ENCODE peak calls at places on chromosomes 11 and 22, in seven cellular contexts. C is PC-3, V is Peyer's patch, T is heart left ventricle, M is IMR-90, J is kidney, S is glutamatergic neuron. I is an unnamed sample.

GRCh38 chr11:5390210-5390609 is 6.6 kb downstream of the OR51M1 start:
- DNase-seq in C (no peak), V (no peak), T (no peak), M (no peak), J (no peak), S (no peak), I (no peak)

GRCh38 chr22:20267441-20268288 is 453 bp downstream of the RTN4R start:
- DNase-seq in C (peak), V (no peak), T (no peak), M (no peak), J (no peak), S (peak), I (no peak)

GRCh38 chr11:100687032-100687629 is at the start of gene ARHGAP42:
- DNase-seq in C (peak), V (peak), T (peak), M (peak), J (peak), S (peak), I (peak)

GRCh38 chr11:109423114-109423859 is 1.3 kb downstream of the C11orf87 start:
- DNase-seq in C (no peak), V (no peak), T (no peak), M (no peak), J (peak), S (peak), I (peak)

GRCh38 chr11:12673601-12673923 is 659 bp upstream of the TEAD1 start:
- DNase-seq in C (no peak), V (no peak), T (no peak), M (no peak), J (no peak), S (no peak), I (no peak)

GRCh38 chr11:131661137-131661536 is 290.7 kb downstream of the NTM start:
- DNase-seq in C (no peak), V (no peak), T (no peak), M (peak), J (no peak), S (no peak), I (no peak)

GRCh38 chr11:116465056-116465455 is 307.7 kb downstream of the BUD13 start:
- DNase-seq in C (no peak), V (no peak), T (no peak), M (no peak), J (no peak), S (no peak), I (no peak)

GRCh38 chr22:42905702-42906183 is 48.7 kb upstream of the ARFGAP3 start:
- DNase-seq in C (no peak), V (no peak), T (peak), M (no peak), J (peak), S (no peak), I (no peak)

GRCh38 chr11:94112182-94112960 is 16.3 kb upstream of the PANX1 start:
- DNase-seq in C (no peak), V (no peak), T (no peak), M (no peak), J (no peak), S (no peak), I (no peak)

GRCh38 chr11:120244476-120244875 is 4.5 kb downstream of the POU2F3 start:
- DNase-seq in C (peak), V (no peak), T (no peak), M (peak), J (no peak), S (no peak), I (no peak)

GRCh38 chr11:81496566-81496965 is 1237.1 kb downstream of the FAM181B start:
- DNase-seq in C (no peak), V (no peak), T (no peak), M (no peak), J (no peak), S (no peak), I (no peak)

GRCh38 chr11:43736502-43737193 is 56.1 kb downstream of the HSD17B12 start:
- DNase-seq in C (peak), V (no peak), T (no peak), M (peak), J (no peak), S (no peak), I (no peak)

GRCh38 chr11:31817621-31818493 is 6.7 kb upstream of the PAX6 start:
- DNase-seq in C (no peak), V (no peak), T (no peak), M (no peak), J (peak), S (peak), I (peak)

GRCh38 chr11:20178976-20179375 is 18.7 kb upstream of the DBX1 start:
- DNase-seq in C (no peak), V (no peak), T (no peak), M (no peak), J (no peak), S (no peak), I (no peak)

GRCh38 chr11:3088806-3089205 is 31.6 kb upstream of the CARS1 start:
- DNase-seq in C (no peak), V (no peak), T (no peak), M (no peak), J (peak), S (no peak), I (no peak)

GRCh38 chr22:48459259-48459658 is 1368.4 kb downstream of the BRD1 start:
- DNase-seq in C (no peak), V (no peak), T (no peak), M (no peak), J (no peak), S (no peak), I (no peak)

DNA sequence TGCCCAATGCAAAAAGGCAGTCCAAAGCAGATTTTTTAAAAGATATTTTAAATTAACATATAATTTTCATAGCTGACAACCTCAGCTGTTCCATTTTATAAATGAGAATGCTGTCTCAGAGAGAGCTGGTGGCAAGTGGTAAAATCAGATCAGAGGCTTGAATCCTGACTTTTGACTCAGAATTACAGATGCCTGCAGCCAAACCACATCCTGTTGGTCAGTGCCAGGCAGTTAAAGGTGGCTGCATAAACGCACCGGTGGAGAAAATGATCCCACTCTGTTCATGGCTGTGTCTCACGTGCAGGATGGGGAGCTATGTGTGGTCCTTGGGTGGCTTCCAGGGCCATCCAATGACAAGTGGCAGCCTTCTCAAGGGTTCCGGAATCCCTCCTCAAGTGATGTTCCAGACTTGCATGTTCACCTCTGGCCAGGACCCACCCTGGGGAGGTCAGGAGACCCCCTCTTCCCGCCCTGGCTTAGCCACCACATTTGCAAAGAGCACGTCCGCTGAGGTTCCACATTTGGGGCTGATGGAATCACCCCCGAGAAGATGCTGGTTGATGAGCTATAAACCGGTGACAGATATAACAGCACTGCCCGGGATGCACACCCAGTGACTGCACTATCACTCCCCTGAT is 155.5 kb downstream of the SHANK2 start:
- DNase-seq in C (peak), V (no peak), T (no peak), M (peak), J (peak), S (no peak), I (no peak)
- TF ChIP-seq CTCF in C (no peak), V (no peak), T (no peak), M (no peak), J (no peak), S (no peak), I (no peak)

DNA sequence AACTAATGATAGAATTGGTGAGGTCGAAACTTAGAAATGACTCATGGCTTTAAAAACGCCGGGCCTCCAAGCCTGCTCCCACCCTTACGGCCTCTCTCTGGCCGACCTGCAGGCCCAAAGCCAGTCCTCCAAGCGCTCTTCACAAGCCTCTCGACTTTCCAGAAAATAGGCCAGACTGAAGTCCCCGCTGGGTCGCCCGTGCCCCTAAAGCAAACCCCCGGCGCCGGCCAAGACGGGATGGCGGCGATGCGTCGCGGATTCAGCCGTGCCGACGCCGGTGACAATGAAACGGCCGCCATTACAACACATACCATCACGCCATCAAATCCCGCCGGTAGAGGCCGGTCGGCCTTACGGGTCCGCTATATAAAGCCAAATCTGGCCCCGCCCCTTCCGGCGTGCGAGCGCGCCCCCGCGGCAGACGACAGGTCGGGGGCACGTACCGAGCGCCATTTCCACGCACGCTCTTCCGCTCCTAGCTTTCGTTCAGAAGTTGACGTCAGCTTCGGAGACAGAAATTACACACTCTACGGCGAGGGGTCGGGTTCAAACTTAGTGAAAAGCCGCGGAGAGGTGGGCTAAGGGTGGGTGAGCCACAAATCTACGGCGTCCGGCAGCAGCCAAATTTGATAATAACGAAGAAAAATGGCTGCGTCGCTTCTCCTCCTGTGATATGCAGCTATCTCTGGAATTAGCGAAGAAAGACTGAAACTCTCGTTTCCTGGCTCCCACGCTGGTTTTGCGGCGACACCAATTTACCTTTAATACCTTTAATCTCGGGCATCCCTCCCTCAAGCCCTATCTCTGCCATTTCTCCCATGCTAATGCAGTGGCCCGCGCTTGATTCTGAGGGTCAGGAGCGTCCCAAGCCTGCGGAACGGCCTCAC is at the start of gene RPL3:
- DNase-seq in C (peak), V (peak), T (peak), M (peak), J (peak), S (peak), I (peak)
- TF ChIP-seq CTCF in C (no peak), V (peak), T (peak), M (no peak), J (peak), S (peak), I (peak)

GRCh38 chr11:60915250-60915914 is 1.4 kb downstream of the TMEM109 start:
- DNase-seq in C (peak), V (peak), T (peak), M (peak), J (peak), S (peak), I (no peak)
- TF ChIP-seq CTCF in C (peak), V (peak), T (peak), M (peak), J (peak), S (no peak), I (peak)

GRCh38 chr22:37806409-37807338 is 1.1 kb upstream of the GCAT start:
- DNase-seq in C (peak), V (peak), T (no peak), M (peak), J (no peak), S (no peak), I (no peak)
- TF ChIP-seq CTCF in C (no peak), V (no peak), T (no peak), M (no peak), J (no peak), S (no peak), I (no peak)

GRCh38 chr11:1737080-1737757 is 13.2 kb downstream of the IFITM10 start:
- DNase-seq in C (no peak), V (peak), T (no peak), M (no peak), J (no peak), S (no peak), I (no peak)

GRCh38 chr11:1738380-1738779 is 12.0 kb downstream of the IFITM10 start:
- DNase-seq in C (no peak), V (peak), T (no peak), M (no peak), J (no peak), S (no peak), I (no peak)

GRCh38 chr11:1741741-1742140 is 8.7 kb downstream of the IFITM10 start:
- DNase-seq in C (no peak), V (peak), T (no peak), M (no peak), J (no peak), S (no peak), I (no peak)

GRCh38 chr11:1740786-1741530 is 9.4 kb downstream of the IFITM10 start:
- DNase-seq in C (no peak), V (peak), T (no peak), M (no peak), J (no peak), S (no peak), I (no peak)

GRCh38 chr11:1739576-1739975 is 10.8 kb downstream of the IFITM10 start:
- DNase-seq in C (no peak), V (peak), T (no peak), M (no peak), J (no peak), S (no peak), I (no peak)
- TF ChIP-seq CTCF in C (no peak), V (no peak), T (no peak), M (no peak), J (no peak), S (no peak), I (no peak)

GRCh38 chr11:111359223-111360149 is 19.6 kb downstream of the POU2AF1 start:
- DNase-seq in C (no peak), V (no peak), T (no peak), M (no peak), J (no peak), S (no peak), I (no peak)
- TF ChIP-seq CTCF in C (peak), V (no peak), T (no peak), M (peak), J (no peak), S (no peak), I (no peak)

DNA sequence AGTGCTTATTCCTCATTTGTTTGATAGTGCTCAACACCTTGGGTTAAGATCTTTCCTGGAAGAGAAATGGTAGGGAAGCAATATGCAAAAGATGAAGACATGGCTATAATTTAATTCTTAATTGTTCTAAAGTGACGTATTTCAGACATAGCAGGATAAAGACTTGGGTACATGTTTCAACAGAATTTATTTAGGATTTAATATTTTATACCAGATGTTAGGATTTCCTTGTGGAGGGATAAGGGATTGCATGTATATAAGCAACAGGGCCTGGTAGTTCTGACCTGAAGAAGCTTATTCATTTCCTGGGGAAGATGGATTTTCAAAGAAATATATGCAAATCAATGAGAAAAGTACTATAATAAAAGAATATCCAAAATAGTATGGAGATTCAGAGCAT is 163.8 kb downstream of the FAT3 start:
- DNase-seq in C (peak), V (no peak), T (no peak), M (no peak), J (no peak), S (no peak), I (no peak)
- TF ChIP-seq CTCF in C (peak), V (no peak), T (no peak), M (no peak), J (no peak), S (peak), I (peak)

GRCh38 chr11:762421-763072 is 14.7 kb downstream of the GATD1 start:
- DNase-seq in C (peak), V (peak), T (peak), M (peak), J (peak), S (peak), I (no peak)
- TF ChIP-seq CTCF in C (peak), V (no peak), T (no peak), M (peak), J (no peak), S (peak), I (no peak)

DNA sequence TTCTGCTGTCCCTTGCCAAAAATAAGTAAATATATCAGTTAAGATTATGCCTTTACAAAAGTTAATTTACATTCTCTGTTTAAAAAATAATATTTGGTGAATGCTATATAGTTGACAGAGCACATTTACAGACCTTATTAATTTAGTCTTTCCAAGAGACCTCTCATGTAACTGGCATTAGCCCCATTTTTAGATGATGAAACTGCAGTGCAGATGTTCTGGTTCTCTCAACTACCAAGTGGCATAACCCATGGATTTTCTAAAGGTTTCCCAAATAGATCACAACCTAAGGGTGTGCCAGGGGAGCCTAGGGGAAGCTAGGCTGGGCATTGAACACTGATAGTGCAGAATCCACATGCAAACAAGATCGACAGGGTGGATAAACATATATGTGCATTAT is 88.5 kb downstream of the RNF169 start:
- DNase-seq in C (no peak), V (no peak), T (no peak), M (no peak), J (no peak), S (no peak), I (no peak)
- TF ChIP-seq CTCF in C (no peak), V (no peak), T (no peak), M (no peak), J (no peak), S (no peak), I (no peak)

DNA sequence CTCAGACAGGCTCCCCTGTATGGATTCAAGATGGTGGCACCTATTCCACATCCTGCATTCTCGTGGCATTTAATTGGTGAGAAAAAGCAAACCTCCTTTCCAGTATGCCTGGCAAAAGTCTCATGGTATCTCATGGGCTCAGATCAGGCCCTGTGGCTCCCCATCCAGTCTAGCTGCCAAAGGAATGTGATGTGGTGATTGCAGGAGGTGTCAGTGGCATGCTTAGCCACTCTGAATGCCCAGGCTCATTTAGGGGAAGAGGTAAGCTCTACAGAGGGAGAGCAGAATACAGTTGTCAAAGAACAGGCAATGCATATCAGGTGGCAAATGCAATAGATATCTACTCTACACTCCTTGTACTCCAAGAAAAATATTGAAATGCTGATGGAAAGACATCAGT is 146.7 kb downstream of the SPATA19 start:
- DNase-seq in C (no peak), V (no peak), T (no peak), M (no peak), J (no peak), S (no peak), I (no peak)
- TF ChIP-seq CTCF in C (no peak), V (no peak), T (no peak), M (no peak), J (no peak), S (no peak), I (no peak)

I was measured in osteocyte.